ENCODE peak calls at places on chromosomes 13 and 19, in seven cellular contexts. E, F, Y, M, G, T and V are unnamed samples.

GRCh38 chr13:113842336-113843062 is 21.4 kb downstream of the GAS6 start:
- DNase-seq in M (no peak), G (no peak), Y (no peak), F (no peak), E (no peak), T (no peak), V (no peak)

GRCh38 chr19:33811736-33812387 is 15.2 kb downstream of the KCTD15 start:
- DNase-seq in T (no peak), M (no peak), E (no peak), Y (no peak), G (no peak), F (no peak), V (no peak)

GRCh38 chr19:41352609-41353465 is 885 bp downstream of the TGFB1 start:
- DNase-seq in F (peak), T (no peak), M (peak), G (peak), E (peak), Y (peak), V (peak)

GRCh38 chr13:98556968-98557591 is 19.8 kb downstream of the STK24 start:
- DNase-seq in E (no peak), M (no peak), F (no peak), Y (no peak), G (no peak), T (no peak), V (no peak)

GRCh38 chr13:29707876-29708543 is 112.5 kb upstream of the SLC7A1 start:
- DNase-seq in E (peak), T (peak), Y (peak), M (peak), F (peak), G (no peak), V (no peak)

GRCh38 chr13:99215466-99215865 is 14.8 kb downstream of the UBAC2 start:
- DNase-seq in F (no peak), G (no peak), Y (peak), M (no peak), T (no peak), E (no peak), V (no peak)

GRCh38 chr13:33869005-33869404 is 51.1 kb downstream of the RFC3 start:
- DNase-seq in E (no peak), T (no peak), F (no peak), Y (no peak), G (no peak), M (no peak), V (no peak)

GRCh38 chr13:85529216-85529590 is 270.0 kb downstream of the SLITRK6 start:
- DNase-seq in E (no peak), Y (no peak), M (no peak), F (peak), G (no peak), T (no peak), V (no peak)

GRCh38 chr13:107730835-107731234 is 484.5 kb downstream of the LIG4 start:
- DNase-seq in E (no peak), T (peak), Y (no peak), F (peak), G (no peak), M (no peak), V (no peak)

GRCh38 chr19:40416918-40417713 is 3.9 kb upstream of the PRX start:
- DNase-seq in M (peak), E (no peak), Y (no peak), F (no peak), G (peak), T (no peak), V (peak)

GRCh38 chr19:55299991-55300390 is 16.2 kb downstream of the BRSK1 start:
- DNase-seq in E (no peak), Y (no peak), M (no peak), T (no peak), F (no peak), G (no peak), V (no peak)

GRCh38 chr13:33079960-33080359 is 63.7 kb downstream of the KL start:
- DNase-seq in G (no peak), E (no peak), Y (no peak), F (no peak), T (no peak), M (no peak), V (no peak)

GRCh38 chr19:38093587-38093986 is 130.4 kb downstream of the DPF1 start:
- DNase-seq in M (no peak), Y (no peak), F (no peak), T (no peak), G (peak), E (no peak), V (no peak)

GRCh38 chr13:28268800-28269223 is 130.5 kb downstream of the PAN3 start:
- DNase-seq in Y (peak), G (no peak), E (peak), T (no peak), F (no peak), M (no peak), V (no peak)

GRCh38 chr13:77544765-77545316 is 9.3 kb downstream of the SCEL start:
- DNase-seq in Y (no peak), E (no peak), G (no peak), T (no peak), F (no peak), M (no peak), V (no peak)

GRCh38 chr13:102642475-102642874 is 45.7 kb downstream of the TPP2 start:
- DNase-seq in T (no peak), F (peak), M (no peak), Y (no peak), G (peak), E (no peak), V (peak)

GRCh38 chr13:32150794-32151193 is 119.2 kb downstream of the FRY start:
- DNase-seq in M (no peak), E (no peak), Y (no peak), G (peak), F (peak), T (no peak), V (no peak)

GRCh38 chr13:68234278-68234677 is 1004.1 kb upstream of the PCDH9 start:
- DNase-seq in Y (no peak), G (no peak), E (no peak), F (peak), T (no peak), M (no peak), V (no peak)

GRCh38 chr19:14561249-14561648 is 10.6 kb downstream of the NDUFB7 start:
- DNase-seq in F (no peak), Y (no peak), T (no peak), M (no peak), E (no peak), G (no peak), V (no peak)

GRCh38 chr13:72643339-72643989 is 84.0 kb downstream of the MZT1 start:
- DNase-seq in T (peak), M (peak), G (no peak), F (peak), Y (peak), E (peak), V (no peak)

GRCh38 chr13:96966415-96967102 is 27.7 kb downstream of the OXGR1 start:
- DNase-seq in Y (no peak), M (no peak), F (no peak), E (no peak), G (no peak), T (no peak), V (no peak)

GRCh38 chr13:96967248-96967745 is 27.0 kb downstream of the OXGR1 start:
- DNase-seq in Y (no peak), M (no peak), E (no peak), G (no peak), F (no peak), T (no peak), V (no peak)

GRCh38 chr13:96960379-96960778 is 33.9 kb downstream of the OXGR1 start:
- DNase-seq in Y (no peak), T (no peak), F (no peak), M (no peak), E (no peak), G (no peak), V (no peak)

GRCh38 chr13:96968027-96968426 is 26.2 kb downstream of the OXGR1 start:
- DNase-seq in F (no peak), M (no peak), Y (peak), G (no peak), E (no peak), T (no peak), V (no peak)

DNA sequence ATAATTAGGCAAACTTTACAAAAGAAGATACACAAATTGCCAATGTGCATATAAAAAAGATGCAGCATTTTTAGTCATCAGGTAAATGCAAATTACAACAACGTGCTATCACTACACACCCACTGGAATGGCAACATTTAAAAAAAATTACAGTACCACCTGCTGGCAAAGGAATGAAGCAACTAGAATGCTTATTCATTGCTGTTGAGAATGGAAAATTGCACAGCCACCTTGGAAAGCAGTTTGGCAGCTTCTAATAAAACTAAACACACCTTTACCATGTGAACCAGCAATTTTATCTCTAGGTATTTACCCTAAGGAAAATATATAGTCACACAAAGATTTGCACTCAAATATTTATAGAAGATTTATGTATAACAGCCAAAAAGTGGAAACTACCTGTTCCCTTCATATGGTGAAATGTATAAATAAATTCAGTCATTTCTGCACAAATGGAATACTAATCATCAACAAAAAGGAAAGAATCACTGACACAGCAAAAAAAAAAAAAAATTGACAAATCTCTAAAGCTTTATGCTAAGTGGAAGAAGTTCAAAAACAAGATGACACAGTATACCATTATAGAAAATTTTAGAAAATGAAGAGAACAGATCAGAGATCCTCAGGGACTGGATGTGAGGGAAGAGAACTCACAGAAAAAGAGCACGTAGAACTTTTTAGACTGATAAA is 30.3 kb downstream of the OXGR1 start:
- DNase-seq in Y (no peak), M (no peak), T (no peak), E (no peak), G (no peak), F (no peak), V (no peak)
- TF ChIP-seq CTCF in Y (no peak), M (no peak), T (no peak), E (no peak), G (no peak), F (no peak), V (no peak)

GRCh38 chr19:19230505-19230904 is 18.7 kb downstream of the NCAN start:
- DNase-seq in T (no peak), G (no peak), Y (no peak), F (no peak), M (no peak), E (no peak), V (no peak)
- TF ChIP-seq CTCF in T (no peak), G (no peak), Y (no peak), F (no peak), M (no peak), E (no peak), V (no peak)

GRCh38 chr19:4976412-4977298 is 7.7 kb downstream of the KDM4B start:
- DNase-seq in G (peak), M (peak), T (peak), E (peak), Y (no peak), F (peak), V (peak)
- TF ChIP-seq CTCF in G (no peak), M (peak), T (peak), E (peak), Y (peak), F (peak), V (no peak)

GRCh38 chr13:22061371-22061805 is 390.5 kb downstream of the FGF9 start:
- DNase-seq in F (no peak), T (no peak), G (no peak), M (no peak), E (peak), Y (no peak), V (no peak)
- TF ChIP-seq CTCF in F (no peak), T (no peak), G (no peak), M (no peak), E (no peak), Y (no peak), V (no peak)

GRCh38 chr13:95180513-95181245 is 120.6 kb downstream of the ABCC4 start:
- DNase-seq in F (no peak), G (no peak), T (no peak), M (no peak), Y (no peak), E (no peak), V (no peak)
- TF ChIP-seq CTCF in F (no peak), G (no peak), T (no peak), M (no peak), Y (no peak), E (no peak), V (no peak)

GRCh38 chr19:19387108-19387507 is 18.4 kb upstream of the GATAD2A start:
- DNase-seq in F (no peak), Y (no peak), M (no peak), E (no peak), G (no peak), T (no peak), V (no peak)

GRCh38 chr19:19386373-19386869 is 19.1 kb upstream of the GATAD2A start:
- DNase-seq in E (peak), G (no peak), T (no peak), Y (no peak), M (no peak), F (no peak), V (no peak)

GRCh38 chr19:19385900-19386339 is 19.6 kb upstream of the GATAD2A start:
- DNase-seq in T (no peak), Y (peak), E (no peak), M (peak), F (no peak), G (peak), V (peak)

GRCh38 chr19:19384486-19384885 is 21.0 kb upstream of the GATAD2A start:
- DNase-seq in F (no peak), G (no peak), Y (no peak), M (no peak), T (no peak), E (no peak), V (no peak)

DNA sequence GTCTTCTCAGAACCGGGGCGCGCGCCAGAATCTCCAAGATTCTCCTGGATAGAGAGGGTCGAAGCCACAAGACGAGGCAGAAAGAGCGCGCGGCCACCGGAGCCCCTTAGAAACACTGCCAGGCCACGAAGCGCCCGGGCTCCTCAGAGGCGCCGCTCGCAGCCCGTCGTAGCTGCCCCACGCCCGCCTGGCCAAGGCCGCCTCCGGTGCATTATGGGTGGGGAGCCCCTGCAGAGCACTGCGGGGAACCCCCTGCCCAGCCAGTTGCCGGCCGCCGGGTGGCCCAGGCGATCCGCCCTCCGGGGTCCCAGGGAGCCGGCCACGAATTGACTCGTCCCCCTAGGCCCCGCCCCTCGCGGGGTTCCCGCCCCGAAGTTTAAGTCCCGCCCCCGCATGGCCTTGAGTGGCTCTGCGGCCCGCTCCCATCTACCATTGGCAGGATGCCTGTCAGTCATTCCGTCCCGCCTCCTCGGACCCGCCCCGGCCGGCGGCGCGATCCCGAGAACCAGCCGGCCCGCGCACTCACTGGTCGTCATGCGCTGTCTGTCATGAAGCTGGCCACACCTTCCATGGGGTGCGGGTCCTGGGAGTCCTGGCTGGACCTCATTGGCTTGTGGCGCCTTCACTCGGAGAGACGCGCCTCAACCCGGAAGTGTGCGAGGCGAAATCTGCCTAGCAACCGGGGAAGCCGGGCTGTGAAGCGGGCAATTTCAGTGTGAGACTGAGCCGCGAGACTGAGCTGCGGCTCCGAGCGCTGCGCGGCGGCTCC is 20.2 kb upstream of the GATAD2A start:
- DNase-seq in G (peak), Y (peak), T (peak), E (peak), M (peak), F (peak), V (peak)
- TF ChIP-seq CTCF in G (no peak), Y (peak), T (peak), E (no peak), M (peak), F (no peak), V (no peak)

DNA sequence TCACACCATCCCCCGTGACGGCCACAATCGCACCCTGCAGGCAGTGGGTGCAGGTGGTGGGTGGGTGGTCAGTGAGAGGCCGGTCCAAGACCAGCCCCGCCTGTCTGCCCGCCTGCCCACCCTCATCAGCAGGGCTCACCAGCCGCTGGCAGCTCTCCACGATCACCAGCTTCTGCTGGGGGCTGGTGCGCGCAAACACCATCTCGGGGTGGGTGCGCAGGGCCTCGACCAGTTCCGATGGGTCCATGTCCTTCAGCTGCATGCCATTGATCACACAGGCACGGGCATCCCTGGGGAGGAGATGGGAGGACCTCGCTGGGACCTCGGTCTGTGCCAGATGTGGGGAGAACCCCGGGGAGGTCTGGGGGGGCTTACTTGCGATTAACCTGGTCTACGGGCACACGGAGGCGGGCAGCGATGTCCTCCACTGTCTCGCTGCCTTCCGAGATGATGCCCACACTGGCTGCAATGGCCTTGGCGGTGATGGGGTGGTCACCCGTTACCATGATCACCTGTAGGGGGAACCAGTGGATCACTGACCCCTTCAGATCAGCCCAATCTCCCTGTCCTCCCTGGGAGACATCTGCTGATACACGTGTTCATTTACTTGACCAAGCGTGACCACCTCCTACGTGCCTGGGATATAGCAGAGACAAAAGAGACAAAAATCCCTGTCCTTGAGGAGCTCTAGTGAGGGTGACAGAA is 8.0 kb downstream of the ATP4A start:
- DNase-seq in T (no peak), M (peak), G (no peak), F (peak), Y (no peak), E (no peak), V (no peak)
- TF ChIP-seq CTCF in T (peak), M (no peak), G (no peak), F (peak), Y (peak), E (no peak), V (no peak)